ENCODE peak calls at places on chromosome 15, in eight cellular contexts. P, I, V, E, J, H, A and M are unnamed samples.

GRCh38 chr15:26667222-26667988 is 105.5 kb downstream of the GABRB3 start:
- DNase-seq in P (peak; percentile 81), I (no peak), V (no peak), E (no peak), J (no peak), H (no peak), A (peak; percentile 41), M (no peak)

GRCh38 chr15:98799461-98799971 is 151.2 kb downstream of the IGF1R start:
- DNase-seq in P (peak; percentile 49), I (no peak), V (no peak), E (peak; percentile 89), J (no peak), H (no peak), A (no peak), M (peak; percentile 95)

GRCh38 chr15:25849431-25849921 is 13.7 kb downstream of the ATP10A start:
- DNase-seq in P (no peak), I (no peak), V (peak; percentile 61), E (no peak), J (no peak), H (no peak), A (no peak), M (peak; percentile 61)

GRCh38 chr15:33311312-33311971 is 675 bp downstream of the RYR3 start:
- DNase-seq in P (no peak), I (no peak), V (no peak), E (peak; percentile 75), J (peak; percentile 17), H (no peak), A (peak; percentile 48), M (no peak)

GRCh38 chr15:90956551-90957104 is 1.9 kb downstream of the RCCD1 start:
- DNase-seq in P (peak; percentile 84), I (peak; percentile 76), V (peak; percentile 45), E (peak; percentile 97), J (peak; percentile 82), H (peak; percentile 87), A (peak; percentile 91), M (peak; percentile 81)

GRCh38 chr15:35596261-35596660 is 50.3 kb upstream of the DPH6 start:
- DNase-seq in P (no peak), I (no peak), V (no peak), E (no peak), J (no peak), H (no peak), A (no peak), M (no peak)

GRCh38 chr15:48397841-48398240 is 66.6 kb downstream of the DUT start:
- DNase-seq in P (peak; percentile 67), I (no peak), V (no peak), E (no peak), J (no peak), H (no peak), A (no peak), M (no peak)

GRCh38 chr15:31803388-31803884 is 226.9 kb upstream of the CHRNA7 start:
- DNase-seq in P (no peak), I (no peak), V (no peak), E (no peak), J (no peak), H (no peak), A (no peak), M (no peak)

GRCh38 chr15:66592505-66593218 is 26.9 kb upstream of the LCTL start:
- DNase-seq in P (peak; percentile 30), I (no peak), V (peak; percentile 14), E (peak; percentile 89), J (no peak), H (no peak), A (no peak), M (no peak)

GRCh38 chr15:31471731-31472430 is 145.2 kb downstream of the KLF13 start:
- DNase-seq in P (no peak), I (no peak), V (peak; percentile 86), E (peak; percentile 9), J (no peak), H (no peak), A (no peak), M (peak; percentile 83)

GRCh38 chr15:80424381-80424780 is 20.2 kb downstream of the ARNT2 start:
- DNase-seq in P (no peak), I (no peak), V (no peak), E (no peak), J (no peak), H (no peak), A (no peak), M (peak; percentile 25)

GRCh38 chr15:33211409-33211808 is 16.9 kb upstream of the FMN1 start:
- DNase-seq in P (no peak), I (no peak), V (no peak), E (no peak), J (no peak), H (peak; percentile 63), A (no peak), M (peak; percentile 4)

GRCh38 chr15:62128916-62129315 is 36.2 kb downstream of the C2CD4B start:
- DNase-seq in P (no peak), I (no peak), V (no peak), E (no peak), J (no peak), H (no peak), A (no peak), M (no peak)

GRCh38 chr15:85318732-85319076 is 61.7 kb upstream of the AKAP13 start:
- DNase-seq in P (no peak), I (no peak), V (no peak), E (no peak), J (no peak), H (no peak), A (no peak), M (no peak)

GRCh38 chr15:85314653-85315052 is 65.8 kb upstream of the AKAP13 start:
- DNase-seq in P (no peak), I (no peak), V (peak; percentile 44), E (no peak), J (no peak), H (no peak), A (no peak), M (peak; percentile 20)

GRCh38 chr15:85314139-85314538 is 66.3 kb upstream of the AKAP13 start:
- DNase-seq in P (no peak), I (no peak), V (no peak), E (no peak), J (no peak), H (no peak), A (no peak), M (no peak)

GRCh38 chr15:85316244-85316934 is 64.0 kb upstream of the AKAP13 start:
- DNase-seq in P (no peak), I (peak; percentile 60), V (peak; percentile 35), E (no peak), J (no peak), H (no peak), A (no peak), M (peak; percentile 91)

GRCh38 chr15:85318048-85318731 is 62.2 kb upstream of the AKAP13 start:
- DNase-seq in P (no peak), I (no peak), V (peak; percentile 91), E (no peak), J (no peak), H (peak; percentile 83), A (no peak), M (peak; percentile 99)
- TF ChIP-seq CTCF in P (no peak), I (no peak), V (peak; percentile 42), E (peak; percentile 56), J (no peak), H (no peak), A (no peak), M (peak; percentile 19)

DNA sequence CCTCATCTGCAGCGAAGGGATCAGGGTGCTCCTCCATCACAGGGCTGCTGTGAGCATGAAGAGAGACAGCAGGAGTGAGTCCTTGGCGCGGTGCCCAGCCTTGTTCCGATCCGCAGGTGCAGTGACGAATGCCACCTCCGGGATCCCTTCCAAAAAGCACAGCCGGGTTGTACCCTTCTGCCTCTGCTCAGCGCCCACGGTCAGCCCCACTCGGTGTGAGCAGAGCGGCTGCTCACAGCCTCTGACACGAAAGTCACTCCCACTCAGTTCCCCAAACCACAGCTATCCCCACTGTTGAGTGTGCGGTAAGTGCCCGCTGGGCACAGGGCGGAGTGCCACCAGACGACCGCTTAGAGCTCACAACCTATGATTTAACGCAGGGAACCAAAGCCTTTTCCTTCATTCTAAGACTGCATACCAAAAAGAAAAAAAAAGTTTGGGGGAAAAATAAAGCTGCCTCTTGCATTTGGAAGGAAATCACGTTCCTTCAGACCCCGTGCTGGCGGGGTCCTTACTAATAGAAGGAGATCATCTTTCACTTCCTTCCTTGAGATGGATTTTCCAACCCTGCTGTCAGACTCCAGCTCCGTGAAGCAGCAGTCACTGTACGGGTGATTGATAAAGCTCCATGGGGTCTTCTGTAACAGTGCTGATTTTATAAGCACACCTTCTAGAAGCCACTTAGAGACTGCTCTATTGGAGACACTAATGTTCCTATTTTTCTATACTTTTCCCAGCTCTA is 34.7 kb upstream of the TUBGCP5 start:
- DNase-seq in P (peak; percentile 58), I (no peak), V (no peak), E (no peak), J (no peak), H (no peak), A (peak; percentile 83), M (no peak)
- H3K4me3 ChIP-seq in P (no peak overlapping the region), I (no peak overlapping the region), V (no peak overlapping the region), E (no peak overlapping the region), J (no peak overlapping the region), H (no peak overlapping the region), A (no peak overlapping the region), M (no peak overlapping the region)

DNA sequence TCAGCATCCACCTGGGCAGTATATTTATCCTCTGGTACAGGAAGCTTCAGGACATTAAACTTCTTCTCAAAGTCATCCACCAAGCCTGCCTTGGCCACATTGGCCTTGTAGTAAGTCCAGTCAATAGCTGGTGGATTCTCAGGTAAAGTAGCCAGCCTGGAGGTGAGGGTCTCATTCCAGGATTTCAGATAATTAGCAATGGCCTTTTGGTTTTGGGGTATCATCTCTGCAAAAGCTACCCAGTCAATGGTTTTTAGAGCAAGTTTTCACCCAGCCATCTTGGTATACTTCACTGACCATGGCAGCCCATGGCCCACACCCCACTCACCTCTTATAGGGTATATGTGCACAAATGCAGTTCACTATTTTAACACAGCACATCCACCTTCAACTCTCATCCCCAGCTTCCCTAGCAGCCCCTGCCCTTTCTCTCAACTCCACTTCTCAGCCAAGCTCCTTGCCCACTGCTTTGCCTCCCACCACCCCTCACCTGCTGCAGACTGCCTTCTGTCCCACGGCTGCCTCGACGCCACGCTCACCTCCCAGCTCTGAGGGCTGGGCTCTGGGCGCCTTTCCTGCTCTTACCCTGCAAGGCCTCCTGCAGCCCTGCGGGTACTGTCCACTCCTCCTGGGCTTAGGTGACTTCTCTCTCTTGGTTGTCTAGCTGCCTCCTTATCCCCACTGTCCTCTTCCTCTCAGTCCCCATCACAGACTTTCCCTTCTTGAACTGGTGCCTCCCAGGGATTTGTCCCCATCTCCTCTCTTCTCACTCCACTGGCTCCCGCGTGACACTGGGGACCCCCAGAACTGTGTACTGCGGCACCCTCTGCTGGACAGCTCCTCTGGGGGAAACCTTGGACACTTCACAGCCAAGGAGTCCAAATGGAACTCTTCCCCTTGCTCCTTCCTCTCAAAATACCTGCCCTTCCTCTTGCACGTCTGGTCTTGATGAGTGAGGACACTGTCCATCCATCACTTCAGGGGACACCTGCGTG is 1.7 kb upstream of the TGM5 start:
- DNase-seq in P (no peak), I (no peak), V (no peak), E (peak; percentile 82), J (no peak), H (no peak), A (no peak), M (peak; percentile 4)
- TF ChIP-seq CTCF in P (peak; percentile 11), I (no peak), V (peak; percentile 81), E (peak; percentile 69), J (no peak), H (no peak), A (no peak), M (peak; percentile 42)

DNA sequence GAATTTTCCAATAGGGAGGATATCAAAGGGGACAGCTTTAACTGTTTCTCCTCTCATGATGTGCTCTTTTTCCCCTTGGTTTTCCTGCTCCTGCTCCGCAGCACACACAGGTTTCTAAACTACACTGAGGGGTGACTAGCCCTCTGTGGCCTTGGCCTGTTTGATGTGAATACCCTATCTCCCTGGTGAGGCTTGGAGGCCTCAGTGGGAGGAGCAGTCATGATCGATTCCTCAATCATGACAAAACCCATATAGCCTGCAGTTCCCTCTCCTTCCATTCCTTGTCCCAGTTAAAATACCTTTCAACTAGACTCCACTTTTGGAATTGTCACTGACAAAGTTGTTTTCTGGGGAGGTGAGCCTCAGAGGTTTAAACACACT is 24.0 kb upstream of the USP3 start:
- DNase-seq in P (no peak), I (no peak), V (no peak), E (peak; percentile 42), J (no peak), H (no peak), A (no peak), M (no peak)
- H3K4me3 ChIP-seq in P (no peak overlapping the region), I (no peak overlapping the region), V (no peak overlapping the region), E (no peak overlapping the region), J (no peak overlapping the region), H (no peak overlapping the region), A (no peak overlapping the region), M (no peak overlapping the region)